ENCODE peak calls at places on chromosomes 11 and 22, in five cellular contexts. A is HEK293T, X is neuronal stem cell, S is A549, J is T-cell. U is an unnamed sample.

GRCh38 chr11:27860811-27861210 is 160.6 kb upstream of the BDNF start:
- DNase-seq in S (no peak), X (no peak), J (no peak), A (no peak), U (no peak)

GRCh38 chr22:25488244-25489020 is 76.0 kb upstream of the GRK3 start:
- DNase-seq in X (no peak), J (no peak), A (peak; percentile 55), S (peak; percentile 71), U (peak; percentile 33)

GRCh38 chr11:112962854-112963367 is 1.7 kb downstream of the NCAM1 start:
- DNase-seq in A (peak; percentile 59), S (no peak), X (peak; percentile 65), J (no peak), U (no peak)

GRCh38 chr11:14537134-14537599 is 17.0 kb upstream of the PSMA1 start:
- DNase-seq in X (peak; percentile 18), A (peak; percentile 50), J (peak; percentile 16), S (peak; percentile 44), U (peak; percentile 36)

GRCh38 chr11:1943576-1943975 is 3.6 kb upstream of the MRPL23 start:
- DNase-seq in X (no peak), J (no peak), A (no peak), S (no peak), U (no peak)

GRCh38 chr11:95231881-95232605 is 1.0 kb upstream of the SESN3 start:
- DNase-seq in X (no peak), S (no peak), A (peak; percentile 62), J (peak; percentile 52), U (no peak)

GRCh38 chr22:19848298-19849224 is 6.1 kb downstream of the GNB1L start:
- DNase-seq in X (no peak), S (peak; percentile 20), A (peak; percentile 8), J (no peak), U (peak; percentile 34)

GRCh38 chr11:76694664-76695063 is 24.1 kb upstream of the LRRC32 start:
- DNase-seq in J (no peak), X (no peak), S (peak; percentile 31), A (no peak), U (peak; percentile 53)

GRCh38 chr22:41256254-41256897 is 15.6 kb upstream of the CHADL start:
- DNase-seq in X (no peak), A (no peak), J (no peak), S (peak; percentile 66), U (peak; percentile 33)

GRCh38 chr11:10379022-10379421 is 74.1 kb downstream of the ADM start:
- DNase-seq in A (no peak), J (no peak), X (peak; percentile 32), S (no peak), U (no peak)

GRCh38 chr22:26610072-26610958 is 7.5 kb downstream of the CRYBB1 start:
- DNase-seq in S (no peak), X (no peak), J (peak; percentile 19), A (no peak), U (peak; percentile 52)

GRCh38 chr11:59756845-59757244 is 1.7 kb downstream of the STX3 start:
- DNase-seq in S (peak; percentile 25), J (no peak), X (no peak), A (no peak), U (no peak)

GRCh38 chr11:75513250-75513649 is 12.5 kb downstream of the GDPD5 start:
- DNase-seq in S (peak; percentile 82), X (no peak), J (no peak), A (no peak), U (no peak)

GRCh38 chr22:29275167-29275566 is 7.1 kb downstream of the EWSR1 start:
- DNase-seq in J (no peak), A (no peak), S (no peak), X (no peak), U (no peak)

GRCh38 chr11:728901-729491 is 18.3 kb upstream of the TALDO1 start:
- DNase-seq in J (no peak), X (no peak), S (no peak), A (no peak), U (no peak)

GRCh38 chr11:1100417-1101245 is 26.0 kb downstream of the MUC2 start:
- DNase-seq in A (no peak), S (no peak), J (no peak), X (no peak), U (no peak)

GRCh38 chr11:65355013-65355775 is 643 bp downstream of the TIGD3 start:
- DNase-seq in A (peak; percentile 41), J (peak; percentile 44), S (no peak), X (peak; percentile 40), U (peak; percentile 31)

GRCh38 chr22:41805639-41806038 is 5.2 kb downstream of the CCDC134 start:
- DNase-seq in A (no peak), X (no peak), J (no peak), S (no peak), U (no peak)

GRCh38 chr11:8834379-8834778 is 76.6 kb upstream of the AKIP1 start:
- DNase-seq in A (no peak), X (no peak), J (no peak), S (no peak), U (no peak)

GRCh38 chr11:71244116-71244815 is 8.1 kb downstream of the SHANK2 start:
- DNase-seq in S (no peak), X (no peak), J (no peak), A (no peak), U (no peak)

GRCh38 chr22:19873960-19874306 is 19.3 kb upstream of the GNB1L start:
- DNase-seq in S (no peak), A (no peak), J (no peak), X (no peak), U (no peak)

GRCh38 chr22:47196881-47197701 is 434.6 kb downstream of the TBC1D22A start:
- DNase-seq in X (no peak), S (no peak), J (no peak), A (no peak), U (no peak)

GRCh38 chr22:47199949-47200272 is 437.5 kb downstream of the TBC1D22A start:
- DNase-seq in X (no peak), A (no peak), S (no peak), J (no peak), U (no peak)

GRCh38 chr11:12118940-12119339 is 8.6 kb downstream of the MICAL2 start:
- DNase-seq in J (no peak), S (no peak), A (no peak), X (no peak), U (no peak)

GRCh38 chr11:116773203-116774112 is 671 bp upstream of the BUD13 start:
- DNase-seq in X (no peak), J (no peak), S (no peak), A (no peak), U (no peak)

GRCh38 chr22:40826984-40827741 is 8.0 kb upstream of the SLC25A17 start:
- DNase-seq in J (no peak), X (no peak), S (no peak), A (no peak), U (no peak)

GRCh38 chr11:94956963-94957362 is 16.4 kb downstream of the CWC15 start:
- DNase-seq in A (no peak), J (no peak), S (no peak), X (no peak), U (no peak)

GRCh38 chr11:89736566-89736965 is 26.5 kb downstream of the TRIM77 start:
- DNase-seq in X (no peak), S (no peak), A (no peak), J (no peak), U (no peak)

GRCh38 chr22:28369849-28370248 is 309.8 kb downstream of the TTC28 start:
- DNase-seq in J (no peak), S (no peak), A (no peak), X (no peak), U (no peak)

GRCh38 chr11:130477646-130478203 is 29.3 kb downstream of the ADAMTS15 start:
- DNase-seq in A (no peak), J (no peak), X (no peak), S (no peak), U (no peak)

GRCh38 chr11:72024073-72024749 is 25.5 kb downstream of the IL18BP start:
- DNase-seq in X (no peak), A (no peak), J (no peak), S (no peak), U (no peak)

GRCh38 chr11:60809691-60810090 is 24.6 kb downstream of the MS4A10 start:
- DNase-seq in A (no peak), X (no peak), J (no peak), S (no peak), U (no peak)

GRCh38 chr11:131724436-131724995 is 354.1 kb downstream of the NTM start:
- DNase-seq in X (no peak), S (no peak), A (no peak), J (no peak), U (no peak)

U was measured in HTR-8/SVneo.